ENCODE peak calls at places on chromosome 9, in seven cellular contexts. One of them, this sample, is unnamed.

GRCh38 chr9:108743901-108744371 is 111.8 kb downstream of the ACTL7B start:
- DNase-seq in heart right ventricle: no peak
- DNase-seq in GM13976: no peak
- DNase-seq in A673: peak; percentile 8
- DNase-seq in dorsolateral prefrontal cortex: no peak
- DNase-seq in AG10803: peak; percentile 56
- DNase-seq in breast epithelium: peak; percentile 59
- DNase-seq in this sample: no peak

GRCh38 chr9:37749129-37749528 is 4.5 kb upstream of the TRMT10B start:
- DNase-seq in heart right ventricle: no peak
- DNase-seq in GM13976: no peak
- DNase-seq in A673: no peak
- DNase-seq in dorsolateral prefrontal cortex: no peak
- DNase-seq in AG10803: no peak
- DNase-seq in breast epithelium: no peak
- DNase-seq in this sample: no peak

GRCh38 chr9:89661956-89662717 is 57.3 kb downstream of the GADD45G start:
- DNase-seq in heart right ventricle: peak; percentile 99
- DNase-seq in GM13976: no peak
- DNase-seq in A673: peak; percentile 93
- DNase-seq in dorsolateral prefrontal cortex: peak; percentile 98
- DNase-seq in AG10803: peak; percentile 91
- DNase-seq in breast epithelium: peak; percentile 97
- DNase-seq in this sample: no peak

GRCh38 chr9:128685636-128686489 is 3.2 kb upstream of the SET start:
- DNase-seq in heart right ventricle: no peak
- DNase-seq in GM13976: peak; percentile 68
- DNase-seq in A673: no peak
- DNase-seq in dorsolateral prefrontal cortex: no peak
- DNase-seq in AG10803: no peak
- DNase-seq in breast epithelium: no peak
- DNase-seq in this sample: peak; percentile 65

GRCh38 chr9:97958812-97959511 is 21.0 kb upstream of the HEMGN start:
- DNase-seq in heart right ventricle: no peak
- DNase-seq in GM13976: no peak
- DNase-seq in A673: no peak
- DNase-seq in dorsolateral prefrontal cortex: no peak
- DNase-seq in AG10803: peak; percentile 33
- DNase-seq in breast epithelium: no peak
- DNase-seq in this sample: no peak

GRCh38 chr9:122562134-122562760 is 9.3 kb downstream of the OR1N2 start:
- DNase-seq in heart right ventricle: no peak
- DNase-seq in GM13976: no peak
- DNase-seq in A673: peak; percentile 5
- DNase-seq in dorsolateral prefrontal cortex: no peak
- DNase-seq in AG10803: no peak
- DNase-seq in breast epithelium: no peak
- DNase-seq in this sample: no peak

GRCh38 chr9:99134893-99135341 is 30.0 kb downstream of the TGFBR1 start:
- DNase-seq in heart right ventricle: no peak
- DNase-seq in GM13976: no peak
- DNase-seq in A673: no peak
- DNase-seq in dorsolateral prefrontal cortex: no peak
- DNase-seq in AG10803: peak; percentile 87
- DNase-seq in breast epithelium: no peak
- DNase-seq in this sample: no peak

GRCh38 chr9:136347472-136348256 is 15.9 kb downstream of the DNLZ start:
- DNase-seq in heart right ventricle: no peak
- DNase-seq in GM13976: no peak
- DNase-seq in A673: no peak
- DNase-seq in dorsolateral prefrontal cortex: no peak
- DNase-seq in AG10803: peak; percentile 27
- DNase-seq in breast epithelium: no peak
- DNase-seq in this sample: no peak

GRCh38 chr9:106860731-106861584 is 2.0 kb upstream of the ZNF462 start:
- DNase-seq in heart right ventricle: peak; percentile 32
- DNase-seq in GM13976: peak; percentile 13
- DNase-seq in A673: peak; percentile 44
- DNase-seq in dorsolateral prefrontal cortex: no peak
- DNase-seq in AG10803: peak; percentile 29
- DNase-seq in breast epithelium: peak; percentile 33
- DNase-seq in this sample: no peak

GRCh38 chr9:120845255-120845654 is 2.5 kb upstream of the PSMD5 start:
- DNase-seq in heart right ventricle: no peak
- DNase-seq in GM13976: no peak
- DNase-seq in A673: no peak
- DNase-seq in dorsolateral prefrontal cortex: no peak
- DNase-seq in AG10803: no peak
- DNase-seq in breast epithelium: no peak
- DNase-seq in this sample: no peak

GRCh38 chr9:69745716-69746538 is 13.9 kb downstream of the PTAR1 start:
- DNase-seq in heart right ventricle: no peak
- DNase-seq in GM13976: no peak
- DNase-seq in A673: peak; percentile 17
- DNase-seq in dorsolateral prefrontal cortex: no peak
- DNase-seq in AG10803: peak; percentile 39
- DNase-seq in breast epithelium: no peak
- DNase-seq in this sample: no peak

GRCh38 chr9:131733601-131734061 is 6.2 kb downstream of the RAPGEF1 start:
- DNase-seq in heart right ventricle: no peak
- DNase-seq in GM13976: no peak
- DNase-seq in A673: peak; percentile 84
- DNase-seq in dorsolateral prefrontal cortex: no peak
- DNase-seq in AG10803: peak; percentile 94
- DNase-seq in breast epithelium: peak; percentile 71
- DNase-seq in this sample: no peak

GRCh38 chr9:70031141-70031545 is 12.5 kb upstream of the MAMDC2 start:
- DNase-seq in heart right ventricle: no peak
- DNase-seq in GM13976: no peak
- DNase-seq in A673: no peak
- DNase-seq in dorsolateral prefrontal cortex: no peak
- DNase-seq in AG10803: no peak
- DNase-seq in breast epithelium: no peak
- DNase-seq in this sample: no peak

GRCh38 chr9:130110166-130110565 is 56.5 kb downstream of the GPR107 start:
- DNase-seq in heart right ventricle: no peak
- DNase-seq in GM13976: no peak
- DNase-seq in A673: no peak
- DNase-seq in dorsolateral prefrontal cortex: no peak
- DNase-seq in AG10803: no peak
- DNase-seq in breast epithelium: no peak
- DNase-seq in this sample: no peak

GRCh38 chr9:88976186-88976887 is 14.9 kb upstream of the S1PR3 start:
- DNase-seq in heart right ventricle: no peak
- DNase-seq in GM13976: no peak
- DNase-seq in A673: no peak
- DNase-seq in dorsolateral prefrontal cortex: no peak
- DNase-seq in AG10803: no peak
- DNase-seq in breast epithelium: no peak
- DNase-seq in this sample: no peak

GRCh38 chr9:96460470-96460869 is 10.5 kb downstream of the HABP4 start:
- DNase-seq in heart right ventricle: no peak
- DNase-seq in GM13976: no peak
- DNase-seq in A673: no peak
- DNase-seq in dorsolateral prefrontal cortex: no peak
- DNase-seq in AG10803: peak; percentile 84
- DNase-seq in breast epithelium: no peak
- DNase-seq in this sample: no peak

GRCh38 chr9:27505744-27506161 is 18.3 kb upstream of the IFNK start:
- DNase-seq in heart right ventricle: no peak
- DNase-seq in GM13976: no peak
- DNase-seq in A673: no peak
- DNase-seq in dorsolateral prefrontal cortex: no peak
- DNase-seq in AG10803: no peak
- DNase-seq in breast epithelium: no peak
- DNase-seq in this sample: no peak

GRCh38 chr9:33229359-33230120 is 10.4 kb upstream of the SPINK4 start:
- DNase-seq in heart right ventricle: no peak
- DNase-seq in GM13976: no peak
- DNase-seq in A673: no peak
- DNase-seq in dorsolateral prefrontal cortex: no peak
- DNase-seq in AG10803: no peak
- DNase-seq in breast epithelium: peak; percentile 84
- DNase-seq in this sample: no peak

GRCh38 chr9:438961-439768 is 224.5 kb downstream of the DOCK8 start:
- DNase-seq in heart right ventricle: no peak
- DNase-seq in GM13976: no peak
- DNase-seq in A673: no peak
- DNase-seq in dorsolateral prefrontal cortex: no peak
- DNase-seq in AG10803: peak; percentile 17
- DNase-seq in breast epithelium: no peak
- DNase-seq in this sample: no peak

GRCh38 chr9:13088734-13089427 is 190.6 kb downstream of the MPDZ start:
- DNase-seq in heart right ventricle: peak; percentile 13
- DNase-seq in GM13976: peak; percentile 76
- DNase-seq in A673: peak; percentile 76
- DNase-seq in dorsolateral prefrontal cortex: peak; percentile 47
- DNase-seq in AG10803: peak; percentile 54
- DNase-seq in breast epithelium: no peak
- DNase-seq in this sample: peak; percentile 70

GRCh38 chr9:126009047-126009446 is 261.9 kb downstream of the PBX3 start:
- DNase-seq in heart right ventricle: no peak
- DNase-seq in GM13976: no peak
- DNase-seq in A673: no peak
- DNase-seq in dorsolateral prefrontal cortex: no peak
- DNase-seq in AG10803: no peak
- DNase-seq in breast epithelium: no peak
- DNase-seq in this sample: no peak
- TF ChIP-seq CTCF in heart right ventricle: no peak
- TF ChIP-seq CTCF in GM13976: no peak
- TF ChIP-seq CTCF in A673: peak; percentile 28
- TF ChIP-seq CTCF in dorsolateral prefrontal cortex: no peak
- TF ChIP-seq CTCF in AG10803: peak; percentile 29
- TF ChIP-seq CTCF in breast epithelium: no peak
- TF ChIP-seq CTCF in this sample: no peak

GRCh38 chr9:125255781-125256391 is 5.7 kb upstream of the GAPVD1 start:
- DNase-seq in heart right ventricle: no peak
- DNase-seq in GM13976: peak; percentile 47
- DNase-seq in A673: peak; percentile 43
- DNase-seq in dorsolateral prefrontal cortex: no peak
- DNase-seq in AG10803: no peak
- DNase-seq in breast epithelium: no peak
- DNase-seq in this sample: no peak
- TF ChIP-seq CTCF in heart right ventricle: peak; percentile 32
- TF ChIP-seq CTCF in GM13976: no peak
- TF ChIP-seq CTCF in A673: peak; percentile 53
- TF ChIP-seq CTCF in dorsolateral prefrontal cortex: no peak
- TF ChIP-seq CTCF in AG10803: peak; percentile 33
- TF ChIP-seq CTCF in breast epithelium: no peak
- TF ChIP-seq CTCF in this sample: peak; percentile 46

DNA sequence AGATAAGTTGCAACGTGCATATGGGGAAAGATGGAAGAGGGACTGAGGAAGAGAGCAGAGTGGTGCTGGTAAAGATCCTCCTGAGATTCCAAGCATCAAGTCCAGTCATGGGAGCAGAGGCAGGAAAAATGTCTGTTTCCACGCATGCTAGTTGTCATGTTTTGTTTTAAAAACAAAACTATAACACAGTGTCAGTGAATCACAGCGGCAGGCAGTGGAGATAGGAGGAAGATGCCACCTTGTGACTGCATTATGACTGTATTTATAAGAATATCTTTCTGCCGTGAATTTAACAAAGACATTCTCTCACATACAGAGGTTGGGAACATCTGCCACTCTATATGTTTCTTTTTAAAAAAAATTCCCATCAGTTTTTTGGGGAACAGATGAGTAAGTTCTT is 3.7 kb upstream of the SVEP1 start:
- DNase-seq in heart right ventricle: no peak
- DNase-seq in GM13976: no peak
- DNase-seq in A673: no peak
- DNase-seq in dorsolateral prefrontal cortex: no peak
- DNase-seq in AG10803: peak; percentile 72
- DNase-seq in breast epithelium: no peak
- DNase-seq in this sample: no peak
- TF ChIP-seq CTCF in heart right ventricle: peak; percentile 19
- TF ChIP-seq CTCF in GM13976: no peak
- TF ChIP-seq CTCF in A673: peak; percentile 50
- TF ChIP-seq CTCF in dorsolateral prefrontal cortex: peak; percentile 41
- TF ChIP-seq CTCF in AG10803: peak; percentile 36
- TF ChIP-seq CTCF in breast epithelium: no peak
- TF ChIP-seq CTCF in this sample: no peak

GRCh38 chr9:125634040-125634717 is 72.8 kb downstream of the MAPKAP1 start:
- DNase-seq in heart right ventricle: no peak
- DNase-seq in GM13976: no peak
- DNase-seq in A673: no peak
- DNase-seq in dorsolateral prefrontal cortex: no peak
- DNase-seq in AG10803: peak; percentile 56
- DNase-seq in breast epithelium: no peak
- DNase-seq in this sample: no peak
- TF ChIP-seq CTCF in heart right ventricle: no peak
- TF ChIP-seq CTCF in GM13976: no peak
- TF ChIP-seq CTCF in A673: no peak
- TF ChIP-seq CTCF in dorsolateral prefrontal cortex: no peak
- TF ChIP-seq CTCF in AG10803: no peak
- TF ChIP-seq CTCF in breast epithelium: no peak
- TF ChIP-seq CTCF in this sample: no peak

GRCh38 chr9:71487046-71487445 is 281.3 kb downstream of the CEMIP2 start:
- DNase-seq in heart right ventricle: no peak
- DNase-seq in GM13976: no peak
- DNase-seq in A673: no peak
- DNase-seq in dorsolateral prefrontal cortex: no peak
- DNase-seq in AG10803: peak; percentile 62
- DNase-seq in breast epithelium: peak; percentile 19
- DNase-seq in this sample: no peak
- TF ChIP-seq CTCF in heart right ventricle: no peak
- TF ChIP-seq CTCF in GM13976: no peak
- TF ChIP-seq CTCF in A673: no peak
- TF ChIP-seq CTCF in dorsolateral prefrontal cortex: no peak
- TF ChIP-seq CTCF in AG10803: peak; percentile 10
- TF ChIP-seq CTCF in breast epithelium: no peak
- TF ChIP-seq CTCF in this sample: no peak

DNA sequence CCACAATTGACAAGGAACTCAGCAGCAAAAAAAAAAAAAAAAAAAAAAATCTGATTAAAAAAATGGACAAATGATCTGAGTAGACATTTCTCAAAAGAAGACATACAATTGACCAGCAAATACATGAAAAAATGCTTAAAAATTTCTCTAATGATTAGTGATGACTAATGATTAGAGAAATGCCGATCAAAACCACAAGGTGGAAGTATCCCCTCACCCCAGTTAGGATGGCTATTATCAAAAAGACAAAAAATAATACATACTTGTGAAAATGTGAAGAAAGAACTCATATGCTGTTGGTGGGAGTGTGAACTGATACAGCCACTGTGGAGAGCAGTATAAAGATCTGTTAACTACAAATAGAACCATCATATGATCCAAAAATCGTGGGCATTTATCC is 245.3 kb downstream of the OSTF1 start:
- DNase-seq in heart right ventricle: no peak
- DNase-seq in GM13976: no peak
- DNase-seq in A673: no peak
- DNase-seq in dorsolateral prefrontal cortex: no peak
- DNase-seq in AG10803: no peak
- DNase-seq in breast epithelium: no peak
- DNase-seq in this sample: no peak
- TF ChIP-seq CTCF in heart right ventricle: peak; percentile 59
- TF ChIP-seq CTCF in GM13976: no peak
- TF ChIP-seq CTCF in A673: peak; percentile 41
- TF ChIP-seq CTCF in dorsolateral prefrontal cortex: peak; percentile 32
- TF ChIP-seq CTCF in AG10803: no peak
- TF ChIP-seq CTCF in breast epithelium: no peak
- TF ChIP-seq CTCF in this sample: no peak